ENCODE peak calls at places on chromosomes 7 and 10, in four cellular contexts. U is HFF-Myc, B is choroid plexus epithelial cell, D is GM06990. Z is an unnamed sample.

GRCh38 chr10:9010093-9010492 is 955.6 kb downstream of the GATA3 start:
- DNase-seq in D (no peak), B (peak; percentile 42), U (no peak), Z (no peak)

GRCh38 chr10:42367532-42368230 is 270.7 kb downstream of the ZNF33B start:
- DNase-seq in B (peak; percentile 99), D (no peak), U (peak; percentile 66), Z (peak; percentile 97)

GRCh38 chr7:27991006-27991528 is 189.5 kb downstream of the JAZF1 start:
- DNase-seq in B (no peak), U (no peak), D (no peak), Z (no peak)

GRCh38 chr7:87398441-87398840 is 53.0 kb downstream of the CROT start:
- DNase-seq in D (no peak), B (peak; percentile 80), U (peak; percentile 9), Z (peak; percentile 55)

GRCh38 chr10:99444676-99445075 is 14.3 kb upstream of the GOT1 start:
- DNase-seq in U (no peak), B (no peak), D (no peak), Z (no peak)

GRCh38 chr10:30662809-30663208 is 33.3 kb upstream of the LYZL2 start:
- DNase-seq in B (no peak), D (no peak), U (no peak), Z (no peak)

GRCh38 chr10:51574248-51575067 is 124.9 kb downstream of the CSTF2T start:
- DNase-seq in B (no peak), U (no peak), D (no peak), Z (no peak)

GRCh38 chr7:100400656-100401055 is 27.4 kb downstream of the PILRA start:
- DNase-seq in D (no peak), B (peak; percentile 10), U (no peak), Z (peak; percentile 22)

GRCh38 chr7:36100293-36100692 is 52.8 kb upstream of the EEPD1 start:
- DNase-seq in B (no peak), U (no peak), D (no peak), Z (no peak)

GRCh38 chr10:132997517-132998265 is 55.3 kb upstream of the CFAP46 start:
- DNase-seq in U (no peak), B (no peak), D (no peak), Z (no peak)

GRCh38 chr7:55233001-55233400 is 132.1 kb upstream of the LANCL2 start:
- DNase-seq in U (no peak), B (no peak), D (no peak), Z (no peak)

GRCh38 chr7:44990520-44991023 is 9.4 kb upstream of the CCM2 start:
- DNase-seq in U (peak; percentile 53), B (peak; percentile 55), D (no peak), Z (no peak)

GRCh38 chr10:34916368-34916767 is 101.3 kb upstream of the PARD3 start:
- DNase-seq in B (peak; percentile 95), U (peak; percentile 77), D (peak; percentile 32), Z (peak; percentile 76)

GRCh38 chr10:86045896-86046295 is 320.7 kb downstream of the GRID1 start:
- DNase-seq in U (no peak), B (no peak), D (no peak), Z (no peak)

GRCh38 chr7:12031638-12032037 is 179.5 kb upstream of the TMEM106B start:
- DNase-seq in B (peak; percentile 77), D (no peak), U (peak; percentile 53), Z (peak; percentile 40)

GRCh38 chr10:65320256-65321026 is 1605.4 kb upstream of the LRRTM3 start:
- DNase-seq in U (no peak), B (no peak), D (no peak), Z (no peak)

GRCh38 chr7:116329845-116330503 is 119.6 kb downstream of the TES start:
- DNase-seq in B (peak; percentile 40), U (no peak), D (no peak), Z (peak; percentile 59)

GRCh38 chr7:5689118-5689517 is 92.3 kb downstream of the RNF216 start:
- DNase-seq in U (no peak), D (no peak), B (peak; percentile 72), Z (peak; percentile 51)

GRCh38 chr7:111485981-111486380 is 76.3 kb downstream of the IMMP2L start:
- DNase-seq in U (no peak), D (no peak), B (no peak), Z (no peak)

GRCh38 chr10:14673189-14673947 is 101.3 kb downstream of the FAM107B start:
- DNase-seq in B (no peak), D (no peak), U (no peak), Z (peak; percentile 52)

GRCh38 chr10:28897617-28898464 is 220.5 kb downstream of the BAMBI start:
- DNase-seq in D (no peak), U (no peak), B (no peak), Z (no peak)

GRCh38 chr7:121097577-121097976 is 109.1 kb downstream of the CPED1 start:
- DNase-seq in U (no peak), D (no peak), B (no peak), Z (no peak)

GRCh38 chr7:22351329-22351692 is 5.6 kb downstream of the RAPGEF5 start:
- DNase-seq in U (no peak), B (no peak), D (peak; percentile 29), Z (no peak)
- TF ChIP-seq CTCF in U (no peak), B (no peak), D (no peak), Z (no peak)

GRCh38 chr7:39609462-39610149 is 13.8 kb upstream of the RALA start:
- DNase-seq in B (no peak), U (no peak), D (peak; percentile 37), Z (no peak)

GRCh38 chr7:39607865-39608264 is 15.5 kb upstream of the RALA start:
- DNase-seq in D (no peak), B (no peak), U (no peak), Z (no peak)

GRCh38 chr7:39606941-39607340 is 16.4 kb upstream of the RALA start:
- DNase-seq in D (no peak), B (no peak), U (no peak), Z (no peak)

GRCh38 chr7:39608278-39608677 is 15.1 kb upstream of the RALA start:
- DNase-seq in B (no peak), D (no peak), U (no peak), Z (no peak)

GRCh38 chr7:39609084-39609461 is 14.3 kb upstream of the RALA start:
- DNase-seq in D (no peak), U (no peak), B (peak; percentile 63), Z (no peak)
- H3K4me3 ChIP-seq in D (no peak overlapping the region), U (no peak overlapping the region), B (no peak overlapping the region), Z (peak overlapping the region; percentile 37)

DNA sequence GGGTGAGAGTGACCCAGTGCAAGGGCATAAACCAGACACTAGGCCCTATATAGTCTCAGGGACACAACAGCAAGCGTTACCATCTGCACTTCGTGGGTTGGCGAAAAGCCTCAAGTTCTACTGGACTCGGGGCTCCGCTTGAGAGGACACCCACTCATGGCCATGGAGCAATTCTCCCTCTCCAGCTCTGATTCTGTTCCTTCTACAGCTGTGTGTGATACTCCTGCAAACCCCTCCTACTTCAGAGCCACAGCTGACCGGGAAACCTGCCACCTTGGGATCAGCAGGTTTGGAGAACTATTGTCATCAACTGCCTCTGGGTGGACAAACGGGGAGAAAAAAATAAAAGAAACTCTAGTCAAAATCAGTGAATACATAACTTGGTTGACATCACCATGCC is 306.9 kb downstream of the FGFR2 start:
- DNase-seq in U (no peak), B (no peak), D (no peak), Z (no peak)
- TF ChIP-seq CTCF in U (no peak), B (no peak), D (no peak), Z (no peak)

GRCh38 chr7:32256811-32257210 is 186.6 kb upstream of the PDE1C start:
- DNase-seq in U (no peak), D (no peak), B (no peak), Z (no peak)
- H3K4me3 ChIP-seq in U (no peak overlapping the region), D (no peak overlapping the region), B (no peak overlapping the region), Z (no peak overlapping the region)

DNA sequence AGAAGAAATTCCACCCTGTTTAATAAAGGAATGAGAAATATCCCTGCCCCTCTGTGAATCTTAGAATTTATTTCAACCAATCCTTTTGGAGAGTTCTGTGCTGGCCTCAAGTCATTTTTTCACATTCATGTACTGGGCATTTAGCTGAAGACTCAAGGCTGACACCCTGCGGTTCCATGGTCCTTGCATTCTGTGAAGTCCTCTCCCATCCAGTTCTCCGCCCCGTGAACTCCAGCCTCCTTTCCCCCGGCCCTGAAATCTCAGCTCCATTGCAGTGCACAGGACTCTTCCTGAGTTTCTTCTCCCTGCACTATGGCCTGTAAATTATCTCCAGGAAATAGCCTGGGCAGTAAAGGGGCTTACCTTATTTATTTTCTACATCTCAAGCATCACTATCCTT is 183.0 kb upstream of the KCND2 start:
- DNase-seq in D (no peak), U (no peak), B (peak; percentile 35), Z (peak; percentile 5)
- TF ChIP-seq CTCF in D (peak; percentile 30), U (no peak), B (peak; percentile 38), Z (no peak)

DNA sequence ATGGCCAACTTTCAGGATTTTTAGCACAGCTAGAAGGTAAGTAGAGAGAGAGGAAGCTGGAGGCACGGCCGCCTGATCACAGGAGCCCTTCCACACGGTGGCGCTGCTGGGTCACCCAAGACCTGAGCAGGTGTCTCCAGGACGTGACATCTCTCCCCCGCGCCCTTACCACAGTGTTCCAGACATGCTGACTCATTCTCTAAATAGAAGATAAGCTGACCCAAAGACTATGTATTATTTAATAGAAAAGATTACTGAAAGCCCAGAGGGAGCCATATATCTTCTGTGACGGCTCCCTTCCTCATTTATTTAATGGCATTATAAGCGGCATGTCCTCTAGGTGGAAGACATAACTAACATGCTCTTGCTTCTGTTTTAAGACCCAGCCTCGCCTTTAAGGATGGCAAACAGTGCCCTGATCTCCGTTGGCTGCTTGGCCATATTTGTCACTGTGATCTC is 26.0 kb upstream of the MALSU1 start:
- DNase-seq in D (peak; percentile 85), B (peak; percentile 95), U (peak; percentile 73), Z (peak; percentile 90)
- H3K4me3 ChIP-seq in D (peak overlapping the region; percentile 52), B (no peak overlapping the region), U (no peak overlapping the region), Z (no peak overlapping the region)

GRCh38 chr7:1121886-1122831 is 34.2 kb downstream of the GPER1 start:
- DNase-seq in D (no peak), U (no peak), B (no peak), Z (no peak)

GRCh38 chr7:1124164-1124563 is 35.8 kb downstream of the ZFAND2A start:
- DNase-seq in U (no peak), B (no peak), D (no peak), Z (no peak)

GRCh38 chr7:1124816-1125602 is 35.0 kb downstream of the ZFAND2A start:
- DNase-seq in U (no peak), B (no peak), D (no peak), Z (no peak)

GRCh38 chr7:1122832-1123501 is 35.1 kb downstream of the GPER1 start:
- DNase-seq in D (no peak), U (no peak), B (no peak), Z (no peak)

GRCh38 chr7:1123721-1124120 is 35.8 kb downstream of the GPER1 start:
- DNase-seq in U (no peak), D (no peak), B (peak; percentile 76), Z (peak; percentile 56)
- TF ChIP-seq CTCF in U (peak; percentile 42), D (no peak), B (peak; percentile 82), Z (peak; percentile 19)

DNA sequence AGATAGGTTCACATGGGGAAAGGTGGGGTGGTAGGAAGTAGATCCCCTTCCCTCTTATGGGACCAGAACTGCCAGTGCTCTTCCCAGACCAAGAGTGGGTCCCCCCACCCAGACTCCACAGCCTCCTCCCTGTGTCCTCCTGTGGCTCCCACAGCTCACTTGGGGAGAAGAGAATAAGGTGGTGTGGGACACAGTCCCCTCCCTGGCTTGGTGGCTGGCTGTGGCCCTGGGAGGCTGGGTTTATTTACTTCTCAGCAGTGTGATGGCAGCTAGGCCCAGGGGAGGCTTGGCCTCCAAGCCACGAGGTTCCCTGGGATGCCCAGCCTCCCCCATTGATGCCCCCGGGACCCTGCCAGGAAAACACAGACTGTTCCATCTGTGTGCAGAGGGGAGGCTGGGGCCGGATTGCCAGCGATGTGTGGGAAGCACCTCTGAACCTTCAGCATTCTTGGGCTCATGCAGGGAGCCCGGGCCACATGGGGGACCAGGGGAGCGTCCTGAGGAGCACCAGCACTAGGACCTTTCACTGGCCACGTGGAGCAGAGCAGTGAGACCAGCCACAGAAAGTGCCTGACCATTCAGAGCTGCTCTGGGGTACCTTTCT is 2.7 kb downstream of the IMPDH1 start:
- DNase-seq in B (peak; percentile 17), U (no peak), D (no peak), Z (no peak)
- H3K4me3 ChIP-seq in B (no peak overlapping the region), U (no peak overlapping the region), D (no peak overlapping the region), Z (no peak overlapping the region)

Z was measured in foreskin fibroblast.